ENCODE peak calls at places on chromosomes 3 and 15, in six cellular contexts. N is breast epithelium, V is GM12878, S is skeletal muscle cell, O is AG10803, X is cardiac fibroblast. F is an unnamed sample.

GRCh38 chr3:184011230-184011876 is 6.3 kb downstream of the ABCC5 start:
- DNase-seq in O (no peak), S (no peak), V (no peak), N (no peak), X (no peak), F (no peak)

GRCh38 chr15:79028411-79028964 is 62.1 kb downstream of the RASGRF1 start:
- DNase-seq in V (no peak), O (peak; percentile 6), N (no peak), X (peak; percentile 53), S (no peak), F (peak; percentile 18)

GRCh38 chr15:42084465-42085235 is 9.7 kb downstream of the PLA2G4D start:
- DNase-seq in V (no peak), O (peak; percentile 40), X (peak; percentile 63), N (peak; percentile 65), S (no peak), F (peak; percentile 85)

GRCh38 chr3:4670352-4670751 is 177.2 kb downstream of the ITPR1 start:
- DNase-seq in V (no peak), S (no peak), O (no peak), N (no peak), X (peak; percentile 19), F (peak; percentile 13)

GRCh38 chr15:46365612-46366011 is 730.8 kb downstream of the SQOR start:
- DNase-seq in O (peak; percentile 82), X (peak; percentile 73), V (no peak), N (no peak), S (peak; percentile 56), F (no peak)

GRCh38 chr15:72271895-72272212 is 500 bp downstream of the PARP6 start:
- DNase-seq in S (no peak), V (no peak), O (peak; percentile 3), X (peak; percentile 19), N (no peak), F (no peak)

GRCh38 chr15:31302778-31303433 is 23.7 kb upstream of the KLF13 start:
- DNase-seq in N (peak; percentile 35), V (no peak), S (no peak), O (no peak), X (no peak), F (no peak)

GRCh38 chr15:61309236-61310016 is 80.3 kb upstream of the RORA start:
- DNase-seq in X (no peak), N (no peak), V (no peak), O (no peak), S (no peak), F (no peak)

GRCh38 chr3:43394071-43394501 is 107.7 kb downstream of the SNRK start:
- DNase-seq in V (no peak), S (peak; percentile 52), X (peak; percentile 62), O (peak; percentile 27), N (no peak), F (no peak)

GRCh38 chr3:119898478-119899177 is 116.7 kb downstream of the NR1I2 start:
- DNase-seq in N (no peak), O (peak; percentile 47), X (peak; percentile 18), S (no peak), V (no peak), F (no peak)

GRCh38 chr3:171348121-171348520 is 112.1 kb downstream of the TNIK start:
- DNase-seq in N (no peak), X (peak; percentile 58), V (no peak), O (peak; percentile 35), S (peak; percentile 46), F (no peak)

GRCh38 chr15:63048986-63049665 is 6.6 kb downstream of the TPM1 start:
- DNase-seq in O (peak; percentile 62), N (no peak), X (peak; percentile 63), V (no peak), S (no peak), F (no peak)

GRCh38 chr3:54853573-54854404 is 74.1 kb downstream of the LRTM1 start:
- DNase-seq in S (peak; percentile 24), O (peak; percentile 73), V (no peak), N (peak; percentile 79), X (peak; percentile 68), F (peak; percentile 54)

GRCh38 chr15:89551502-89551901 is 23.8 kb upstream of the TICRR start:
- DNase-seq in S (no peak), O (no peak), V (peak; percentile 56), X (peak; percentile 13), N (no peak), F (no peak)

GRCh38 chr3:117622130-117622841 is 912.7 kb downstream of the TUSC7 start:
- DNase-seq in X (peak; percentile 87), O (peak; percentile 74), N (no peak), S (peak; percentile 72), V (no peak), F (no peak)

GRCh38 chr15:58442122-58442521 is 10.3 kb downstream of the LIPC start:
- DNase-seq in N (no peak), O (no peak), S (no peak), X (no peak), V (no peak), F (no peak)

GRCh38 chr3:13120928-13121552 is 47.8 kb upstream of the IQSEC1 start:
- DNase-seq in N (no peak), O (no peak), V (no peak), S (no peak), X (no peak), F (no peak)

GRCh38 chr3:141331370-141332318 is 36.7 kb upstream of the ZBTB38 start:
- DNase-seq in N (no peak), S (peak; percentile 97), V (peak; percentile 69), X (peak; percentile 100), O (peak; percentile 91), F (no peak)

GRCh38 chr3:141575879-141576743 is 89.3 kb downstream of the RASA2 start:
- DNase-seq in O (peak; percentile 25), S (no peak), N (no peak), V (no peak), X (peak; percentile 37), F (no peak)

GRCh38 chr3:186901135-186901734 is 29.1 kb upstream of the ST6GAL1 start:
- DNase-seq in O (peak; percentile 17), N (no peak), X (peak; percentile 55), S (no peak), V (no peak), F (no peak)

GRCh38 chr3:153547984-153548383 is 386.0 kb downstream of the RAP2B start:
- DNase-seq in V (no peak), X (no peak), N (no peak), O (no peak), S (no peak), F (no peak)

GRCh38 chr15:82763361-82764142 is 42.3 kb downstream of the FSD2 start:
- DNase-seq in N (no peak), X (no peak), O (no peak), S (no peak), V (no peak), F (no peak)

GRCh38 chr15:85330941-85331588 is 49.3 kb upstream of the AKAP13 start:
- DNase-seq in O (peak; percentile 92), V (peak; percentile 90), X (peak; percentile 97), S (peak; percentile 91), N (peak; percentile 83), F (peak; percentile 74)

GRCh38 chr3:25854214-25854613 is 64.3 kb downstream of the OXSM start:
- DNase-seq in V (no peak), S (no peak), X (peak; percentile 59), N (no peak), O (peak; percentile 8), F (no peak)

GRCh38 chr15:62934236-62934971 is 108.1 kb upstream of the TPM1 start:
- DNase-seq in V (no peak), X (no peak), S (no peak), O (no peak), N (no peak), F (no peak)

GRCh38 chr15:36632196-36632595 is 52.8 kb downstream of the CDIN1 start:
- DNase-seq in N (no peak), V (no peak), O (peak; percentile 63), S (peak; percentile 12), X (peak; percentile 73), F (no peak)

GRCh38 chr3:14256046-14256445 is 77.4 kb downstream of the LSM3 start:
- DNase-seq in X (no peak), O (no peak), N (no peak), S (no peak), V (no peak), F (no peak)

GRCh38 chr3:195241592-195242355 is 29.2 kb downstream of the XXYLT1 start:
- DNase-seq in X (peak; percentile 18), N (peak; percentile 19), V (no peak), O (no peak), S (no peak), F (no peak)

GRCh38 chr3:23671901-23672589 is 133.7 kb upstream of the UBE2E1 start:
- DNase-seq in O (peak; percentile 28), N (no peak), V (no peak), X (no peak), S (no peak), F (no peak)
- H3K4me3 ChIP-seq in O (peak overlapping the region; percentile 43), N (peak overlapping the region; percentile 31), V (no peak overlapping the region), X (peak overlapping the region; percentile 20), S (no peak overlapping the region), F (no peak overlapping the region)

GRCh38 chr15:28096720-28097431 is 2.2 kb downstream of the OCA2 start:
- DNase-seq in X (no peak), N (no peak), O (no peak), V (no peak), S (no peak), F (no peak)

GRCh38 chr15:28093761-28094535 is 5.2 kb downstream of the OCA2 start:
- DNase-seq in X (no peak), O (no peak), V (no peak), N (no peak), S (no peak), F (no peak)

GRCh38 chr15:28096411-28096719 is 2.8 kb downstream of the OCA2 start:
- DNase-seq in V (no peak), N (no peak), O (no peak), S (no peak), X (peak; percentile 19), F (no peak)

GRCh38 chr15:28097656-28098359 is 1.3 kb downstream of the OCA2 start:
- DNase-seq in S (no peak), N (no peak), X (no peak), V (no peak), O (no peak), F (no peak)

GRCh38 chr15:28094732-28095521 is 4.2 kb downstream of the OCA2 start:
- DNase-seq in S (no peak), X (no peak), N (no peak), V (no peak), O (no peak), F (no peak)
- H3K4me3 ChIP-seq in S (peak overlapping the region; percentile 51), X (peak overlapping the region; percentile 11), N (peak overlapping the region; percentile 39), V (peak overlapping the region; percentile 68), O (peak overlapping the region; percentile 15), F (peak overlapping the region; percentile 30)

DNA sequence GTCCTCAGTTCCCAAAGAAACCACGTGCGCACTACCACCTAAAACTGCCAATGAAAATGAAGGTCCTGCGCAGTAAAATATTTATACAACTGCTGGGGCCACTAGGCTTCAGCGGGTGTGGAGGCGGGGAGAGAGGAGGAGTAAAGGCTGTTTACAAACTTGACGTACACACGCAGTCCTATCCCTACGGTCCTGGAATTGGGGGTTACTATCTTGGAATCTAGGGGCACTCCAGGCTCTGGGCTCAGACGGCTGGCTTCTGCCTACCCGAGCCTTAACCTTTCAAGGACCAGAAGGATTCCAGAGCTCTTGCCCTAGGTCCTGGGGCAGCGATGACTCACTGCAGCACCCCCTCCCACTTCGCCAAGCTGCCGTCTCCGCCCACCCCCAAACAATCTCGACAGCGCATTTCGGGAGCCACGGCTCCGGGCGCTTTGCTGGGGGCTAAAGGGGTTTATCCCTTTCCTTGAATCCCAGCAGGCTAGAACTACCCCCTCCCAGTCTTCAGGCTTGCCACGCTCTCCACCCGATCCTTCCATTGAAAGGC is 3.0 kb downstream of the ADAMTS9 start:
- DNase-seq in X (peak; percentile 54), O (peak; percentile 48), S (peak; percentile 34), N (no peak), V (no peak), F (no peak)
- H3K4me3 ChIP-seq in X (peak overlapping the region; percentile 85), O (peak overlapping the region; percentile 83), S (peak overlapping the region; percentile 78), N (peak overlapping the region; percentile 60), V (no peak overlapping the region), F (peak overlapping the region; percentile 32)

GRCh38 chr3:70383360-70383831 is 71.0 kb upstream of the MDFIC2 start:
- DNase-seq in N (no peak), S (no peak), V (peak; percentile 37), O (no peak), X (no peak), F (no peak)
- H3K4me3 ChIP-seq in N (no peak overlapping the region), S (no peak overlapping the region), V (peak overlapping the region; percentile 42), O (no peak overlapping the region), X (no peak overlapping the region), F (no peak overlapping the region)

F was measured in iPS DF 6.9.